ENCODE peak calls at places on chromosomes 4 and X, in ten cellular contexts. N, W, R, A, E, H, Z, O, P and C are unnamed samples.

GRCh38 chr4:154124539-154125255 is 335.8 kb upstream of the SFRP2 start:
- DNase-seq in A (no peak), E (peak; percentile 94), O (no peak), N (peak; percentile 11), W (no peak), P (no peak), Z (no peak), R (no peak), H (no peak), C (no peak)

GRCh38 chrX:151970027-151970426 is 4.4 kb downstream of the GABRE start:
- DNase-seq in P (no peak), Z (no peak), R (no peak), H (no peak), A (no peak), N (no peak), E (no peak), O (no peak), W (no peak), C (no peak)

GRCh38 chrX:41276661-41277506 is 57.1 kb upstream of the DDX3X start:
- DNase-seq in E (no peak), H (no peak), Z (peak; percentile 17), A (no peak), W (no peak), P (no peak), R (no peak), N (no peak), O (no peak), C (no peak)

GRCh38 chrX:84197550-84197949 is 9.6 kb upstream of the RPS6KA6 start:
- DNase-seq in H (no peak), Z (no peak), E (no peak), W (no peak), O (no peak), R (no peak), N (no peak), A (no peak), P (no peak), C (no peak)

GRCh38 chrX:135396109-135396508 is 25.6 kb upstream of the SMIM10L2A start:
- DNase-seq in E (peak; percentile 3), R (no peak), P (no peak), Z (no peak), A (no peak), W (no peak), O (no peak), H (no peak), N (no peak), C (no peak)

GRCh38 chr4:48429709-48430474 is 53.3 kb upstream of the SLC10A4 start:
- DNase-seq in Z (no peak), R (no peak), W (no peak), H (no peak), O (no peak), N (no peak), A (no peak), P (no peak), E (no peak), C (no peak)

GRCh38 chrX:44227981-44228380 is 115.5 kb downstream of the EFHC2 start:
- DNase-seq in W (no peak), A (no peak), R (no peak), P (no peak), H (peak; percentile 24), O (no peak), E (no peak), Z (no peak), N (no peak), C (no peak)

GRCh38 chr4:103067841-103068547 is 8.6 kb downstream of the SLC9B2 start:
- DNase-seq in H (no peak), O (no peak), A (no peak), N (no peak), E (peak; percentile 8), Z (no peak), W (no peak), P (no peak), R (no peak), C (no peak)

GRCh38 chrX:40012039-40012799 is 85.5 kb downstream of the BCOR start:
- DNase-seq in A (no peak), E (peak; percentile 55), W (no peak), H (no peak), R (no peak), O (no peak), P (no peak), Z (peak; percentile 39), N (peak; percentile 65), C (no peak)

GRCh38 chrX:115912372-115912897 is 258.1 kb upstream of the AGTR2 start:
- DNase-seq in P (no peak), W (no peak), N (no peak), H (no peak), A (no peak), E (no peak), Z (no peak), O (no peak), R (no peak), C (no peak)

GRCh38 chrX:2719774-2720447 is 28.8 kb downstream of the CD99 start:
- DNase-seq in E (no peak), H (no peak), R (no peak), Z (no peak), W (no peak), A (no peak), P (no peak), O (no peak), N (no peak), C (no peak)

GRCh38 chr4:3009422-3009821 is 46.1 kb downstream of the GRK4 start:
- DNase-seq in R (no peak), O (no peak), E (peak; percentile 15), Z (no peak), P (no peak), N (peak; percentile 10), W (peak; percentile 8), A (no peak), H (peak; percentile 45), C (no peak)

GRCh38 chr4:85482000-85482738 is 7.2 kb downstream of the ARHGAP24 start:
- DNase-seq in W (no peak), O (no peak), E (no peak), Z (no peak), H (no peak), P (no peak), R (no peak), N (no peak), A (no peak), C (no peak)

GRCh38 chr4:150964754-150965153 is 50.3 kb downstream of the LRBA start:
- DNase-seq in O (no peak), N (no peak), P (no peak), E (no peak), Z (no peak), A (no peak), R (no peak), H (no peak), W (no peak), C (no peak)

GRCh38 chr4:122663814-122664610 is 43.1 kb upstream of the IL21 start:
- DNase-seq in Z (no peak), P (no peak), W (no peak), E (peak; percentile 58), R (no peak), H (no peak), N (no peak), O (no peak), A (no peak), C (no peak)

GRCh38 chr4:169823685-169824084 is 65.9 kb upstream of the HPF1 start:
- DNase-seq in Z (peak; percentile 70), E (peak; percentile 64), O (no peak), P (peak; percentile 72), H (no peak), W (no peak), R (no peak), A (peak; percentile 3), N (peak; percentile 68), C (peak; percentile 48)

GRCh38 chrX:155215443-155216178 is 649 bp upstream of the VBP1 start:
- DNase-seq in Z (no peak), W (peak; percentile 0), R (no peak), N (no peak), P (no peak), E (no peak), H (peak; percentile 0), O (no peak), A (no peak), C (no peak)

GRCh38 chr4:88107406-88108107 is 50.9 kb downstream of the ABCG2 start:
- DNase-seq in H (peak; percentile 42), Z (no peak), W (no peak), R (no peak), O (no peak), N (peak; percentile 21), P (no peak), A (no peak), E (peak; percentile 7), C (no peak)

GRCh38 chr4:187666634-187667033 is 328.9 kb upstream of the ZFP42 start:
- DNase-seq in E (no peak), H (peak; percentile 38), O (no peak), A (no peak), W (peak; percentile 2), N (no peak), Z (no peak), P (no peak), R (no peak), C (no peak)